ENCODE peak calls at places on chromosomes 16 and 17, in ten cellular contexts. I is lung; M is naive thymus-derived CD4-positive, alpha-beta T cell; V is GM23248; C is neural progenitor cell; J is GM23338; R is effector memory CD4-positive, alpha-beta T cell; K is stomach; P is mammary epithelial cell; L is AG04450. B is an unnamed sample.

GRCh38 chr16:50188619-50189136 is 35.6 kb downstream of the TENT4B start:
- DNase-seq in I (no peak), M (no peak), V (no peak), C (no peak), J (no peak), R (no peak), K (no peak), P (no peak), L (no peak), B (no peak)

GRCh38 chr17:80833952-80834895 is 157.4 kb upstream of the CHMP6 start:
- DNase-seq in I (no peak), M (no peak), V (peak), C (no peak), J (no peak), R (no peak), K (no peak), P (no peak), L (no peak), B (peak)

GRCh38 chr17:8696951-8697745 is 47.5 kb downstream of the CCDC42 start:
- DNase-seq in I (no peak), M (no peak), V (no peak), C (peak), J (peak), R (no peak), K (no peak), P (no peak), L (peak), B (peak)

GRCh38 chr16:27219161-27219560 is 15.8 kb downstream of the KDM8 start:
- DNase-seq in I (no peak), M (no peak), V (no peak), C (no peak), J (no peak), R (no peak), K (no peak), P (no peak), L (no peak), B (no peak)

GRCh38 chr17:50946223-50946890 is 80.2 kb upstream of the TOB1 start:
- DNase-seq in I (no peak), M (no peak), V (no peak), C (no peak), J (no peak), R (no peak), K (peak), P (no peak), L (no peak), B (no peak)

GRCh38 chr17:76122411-76123126 is 18.5 kb downstream of the FOXJ1 start:
- DNase-seq in I (no peak), M (no peak), V (no peak), C (no peak), J (no peak), R (no peak), K (no peak), P (no peak), L (no peak), B (no peak)

GRCh38 chr16:89402962-89403361 is 87.4 kb downstream of the ANKRD11 start:
- DNase-seq in I (no peak), M (peak), V (no peak), C (no peak), J (no peak), R (no peak), K (no peak), P (no peak), L (no peak), B (no peak)

GRCh38 chr17:4562000-4562969 is 1.9 kb upstream of the GGT6 start:
- DNase-seq in I (no peak), M (no peak), V (no peak), C (no peak), J (no peak), R (no peak), K (no peak), P (no peak), L (no peak), B (no peak)

GRCh38 chr17:34720760-34721159 is 141.4 kb downstream of the TMEM132E start:
- DNase-seq in I (no peak), M (no peak), V (peak), C (no peak), J (no peak), R (no peak), K (no peak), P (peak), L (no peak), B (no peak)

GRCh38 chr16:77531741-77532140 is 96.9 kb upstream of the ADAMTS18 start:
- DNase-seq in I (no peak), M (no peak), V (peak), C (no peak), J (no peak), R (no peak), K (no peak), P (peak), L (no peak), B (peak)

GRCh38 chr16:66650707-66651473 is 45.7 kb downstream of the CMTM4 start:
- DNase-seq in I (peak), M (peak), V (peak), C (peak), J (peak), R (peak), K (peak), P (peak), L (peak), B (peak)

GRCh38 chr17:82859431-82860403 is 19.9 kb upstream of the ZNF750 start:
- DNase-seq in I (no peak), M (peak), V (peak), C (peak), J (no peak), R (peak), K (no peak), P (no peak), L (no peak), B (peak)

GRCh38 chr17:73743802-73744201 is 99.6 kb upstream of the SDK2 start:
- DNase-seq in I (no peak), M (no peak), V (no peak), C (no peak), J (no peak), R (no peak), K (no peak), P (no peak), L (no peak), B (no peak)

GRCh38 chr16:3511286-3512180 is 10.7 kb downstream of the CLUAP1 start:
- DNase-seq in I (no peak), M (no peak), V (no peak), C (no peak), J (no peak), R (no peak), K (no peak), P (no peak), L (no peak), B (no peak)

GRCh38 chr16:3514621-3515020 is 13.8 kb downstream of the CLUAP1 start:
- DNase-seq in I (no peak), M (no peak), V (peak), C (no peak), J (no peak), R (no peak), K (no peak), P (peak), L (peak), B (peak)

GRCh38 chr16:3515897-3516296 is 15.1 kb downstream of the CLUAP1 start:
- DNase-seq in I (no peak), M (no peak), V (no peak), C (no peak), J (no peak), R (no peak), K (no peak), P (no peak), L (no peak), B (no peak)

GRCh38 chr16:3510410-3510809 is 9.6 kb downstream of the CLUAP1 start:
- DNase-seq in I (no peak), M (no peak), V (no peak), C (no peak), J (no peak), R (no peak), K (no peak), P (no peak), L (no peak), B (no peak)

DNA sequence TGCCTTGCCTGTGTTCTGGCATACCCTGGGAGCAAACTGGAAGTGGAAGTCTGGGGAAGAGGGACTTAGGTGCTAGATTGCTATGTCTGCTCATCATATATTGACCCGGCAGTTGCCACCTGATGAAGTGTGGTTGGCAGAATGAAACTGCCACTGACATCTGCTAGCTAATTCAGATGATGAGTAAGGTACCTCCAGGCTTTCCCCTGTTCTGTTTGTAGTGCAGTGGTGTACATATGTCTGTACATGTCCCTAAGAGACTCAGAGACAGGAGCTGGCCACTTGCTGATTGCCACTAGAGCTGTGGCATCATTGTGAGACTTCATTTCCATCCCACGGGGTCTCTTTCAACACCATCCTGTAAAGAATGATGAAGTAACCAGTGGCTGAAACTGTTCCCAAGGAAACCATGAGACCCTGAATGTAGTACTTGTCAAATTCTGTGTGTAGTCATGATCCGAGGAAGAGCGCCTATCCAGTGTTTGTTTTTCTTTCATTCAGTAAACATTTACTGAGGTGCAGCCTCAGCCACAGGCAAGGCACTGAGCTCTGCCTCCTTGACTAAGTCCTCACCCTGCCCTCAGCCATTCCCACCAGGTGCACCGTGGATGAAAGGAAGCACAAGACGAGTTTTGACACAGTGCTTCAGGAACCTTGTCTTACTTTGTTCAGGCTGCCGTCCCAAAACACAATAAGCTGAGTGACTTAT is 13.2 kb downstream of the CLUAP1 start:
- DNase-seq in I (no peak), M (no peak), V (no peak), C (no peak), J (no peak), R (no peak), K (no peak), P (peak), L (no peak), B (no peak)
- H3K27ac ChIP-seq in I (no peak), M (no peak), V (no peak), C (no peak), J (no peak), R (no peak), K (no peak), P (peak), L (peak), B (no peak)

DNA sequence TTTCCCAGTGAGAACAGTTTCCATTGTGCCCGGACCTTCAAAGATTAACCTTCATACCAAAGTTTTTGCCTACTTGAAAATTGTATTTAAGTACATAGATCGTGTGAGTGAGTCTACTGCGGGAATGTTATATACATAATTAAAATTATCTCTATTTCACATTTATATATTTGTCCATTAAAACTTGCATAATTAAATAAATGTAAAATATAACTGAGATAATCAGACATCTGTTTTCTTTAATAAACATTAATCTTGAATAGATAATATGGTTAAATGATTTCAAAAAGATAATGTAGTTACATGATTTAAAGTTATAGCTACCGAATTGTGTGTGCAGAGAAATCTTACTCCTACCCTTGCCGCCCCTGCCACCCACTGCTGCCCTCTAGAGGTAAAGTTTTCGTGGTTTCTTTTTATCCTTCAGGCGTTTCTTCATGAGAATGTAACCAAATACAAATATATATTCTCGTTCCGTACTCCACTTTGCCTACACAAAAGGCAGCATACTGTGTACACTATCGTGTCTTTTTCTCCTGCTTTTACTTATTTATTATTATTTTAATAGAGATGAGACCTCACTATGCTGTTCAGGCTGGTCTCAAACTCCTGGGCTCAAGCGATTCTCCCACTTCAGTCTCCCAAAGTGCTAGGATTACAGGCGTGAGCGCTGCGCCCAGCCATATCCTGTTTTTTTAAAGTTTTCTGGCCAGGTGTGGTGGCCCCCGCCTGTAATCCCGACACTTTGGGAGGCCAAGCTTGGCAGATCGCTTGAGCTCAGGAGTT is 35.6 kb downstream of the RPA1 start:
- DNase-seq in I (no peak), M (peak), V (peak), C (no peak), J (peak), R (peak), K (peak), P (peak), L (no peak), B (peak)
- H3K27ac ChIP-seq in I (no peak), M (no peak), V (no peak), C (no peak), J (no peak), R (no peak), K (no peak), P (no peak), L (no peak), B (no peak)

DNA sequence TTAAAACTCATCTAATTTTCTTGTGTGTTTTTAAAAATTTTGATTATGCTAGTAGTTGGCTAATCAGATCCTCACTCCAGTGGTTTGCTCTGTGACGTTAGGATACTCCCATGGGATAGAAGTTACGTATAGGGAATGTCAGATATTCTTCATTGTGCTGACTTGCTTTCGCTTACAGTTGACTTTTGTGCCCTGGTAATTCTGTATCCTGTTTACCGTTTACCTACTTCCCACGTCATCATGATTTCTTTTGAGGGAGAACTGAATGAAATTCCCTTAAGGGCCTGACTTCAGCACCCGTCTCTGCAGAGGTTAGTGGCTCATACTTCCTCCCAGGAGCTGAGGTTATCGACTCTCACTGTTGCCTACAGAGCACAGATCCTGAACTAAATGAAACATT is 2.6 kb downstream of the PRKAR1A start:
- DNase-seq in I (no peak), M (no peak), V (peak), C (no peak), J (no peak), R (no peak), K (no peak), P (peak), L (no peak), B (peak)
- H3K27ac ChIP-seq in I (peak), M (peak), V (peak), C (no peak), J (no peak), R (no peak), K (peak), P (peak), L (no peak), B (peak)

GRCh38 chr16:72999541-73000019 is 48.3 kb downstream of the ZFHX3 start:
- DNase-seq in I (no peak), M (no peak), V (no peak), C (no peak), J (no peak), R (no peak), K (no peak), P (peak), L (no peak), B (no peak)

GRCh38 chr16:73000907-73001521 is 46.9 kb downstream of the ZFHX3 start:
- DNase-seq in I (no peak), M (no peak), V (no peak), C (no peak), J (no peak), R (no peak), K (no peak), P (no peak), L (no peak), B (no peak)

GRCh38 chr16:73002836-73003235 is 45.1 kb downstream of the ZFHX3 start:
- DNase-seq in I (no peak), M (no peak), V (no peak), C (no peak), J (no peak), R (no peak), K (no peak), P (no peak), L (no peak), B (no peak)

GRCh38 chr16:72997141-72997542 is 50.8 kb downstream of the ZFHX3 start:
- DNase-seq in I (peak), M (no peak), V (peak), C (no peak), J (no peak), R (no peak), K (peak), P (peak), L (no peak), B (no peak)

DNA sequence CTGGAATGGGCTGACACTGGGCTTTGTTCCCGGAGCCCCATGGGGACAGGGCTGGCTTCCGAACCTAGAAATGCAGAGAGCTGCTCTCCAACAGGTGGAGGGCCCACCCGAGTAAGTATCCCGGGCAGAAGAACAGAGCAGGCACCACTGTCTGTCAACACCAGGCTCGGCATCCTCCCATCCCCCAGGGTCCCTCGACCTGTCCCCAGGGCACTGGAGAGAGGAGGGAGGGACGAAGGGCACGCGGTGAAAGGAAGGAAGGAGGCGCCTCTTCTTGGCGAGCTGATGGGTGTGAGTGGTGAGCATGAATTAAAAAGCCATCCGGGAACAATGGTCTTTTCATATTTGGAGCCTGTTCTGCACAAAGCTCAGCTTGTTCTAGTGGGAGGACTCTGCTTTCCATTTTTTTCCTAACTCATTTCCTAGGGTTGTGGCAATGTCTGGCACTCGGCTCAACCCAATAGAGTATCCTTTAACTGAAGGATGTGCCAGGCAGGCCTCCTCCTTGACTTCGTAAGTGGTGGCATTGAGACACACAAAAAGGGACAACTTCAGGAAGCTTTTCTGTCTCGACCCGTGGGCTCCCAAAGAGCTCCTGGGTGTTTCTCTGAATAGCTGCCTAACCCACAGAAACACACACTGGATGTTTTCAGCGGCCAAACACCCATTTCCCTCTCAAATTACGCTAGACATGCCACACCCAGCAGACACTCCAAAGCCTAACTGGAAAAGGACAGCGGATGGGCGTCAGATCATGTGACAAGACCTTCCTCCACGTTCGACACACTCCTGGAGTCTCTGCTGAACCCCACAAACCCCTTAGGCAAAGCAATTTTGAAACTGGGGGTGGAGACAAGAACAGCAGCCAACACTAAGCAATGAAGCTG is 47.7 kb downstream of the ZFHX3 start:
- DNase-seq in I (peak), M (no peak), V (peak), C (no peak), J (no peak), R (no peak), K (no peak), P (peak), L (no peak), B (no peak)
- H3K27ac ChIP-seq in I (no peak), M (no peak), V (no peak), C (no peak), J (no peak), R (no peak), K (peak), P (peak), L (no peak), B (no peak)

B was measured in brain microvascular endothelial cell.